ENCODE peak calls at places on chromosomes 1 and 21, in six cellular contexts. F is stimulated activated naive CD8-positive, alpha-beta T cell treated with anti-CD3 and anti-CD28 coated beads, Interleukin-15, Interleukin-2, amounts not matched to agents 100 U/mL and 50 U/mL, for 24 hours; T is hypothalamus; J is GM13977; B is GOT3; H is stimulated activated CD8-positive, alpha-beta memory T cell treated with anti-CD3 and anti-CD28 coated beads, Interleukin-2, amount 100 ng/mL, for 1 hour. I is an unnamed sample.

GRCh38 chr1:210311726-210312493 is 16.8 kb upstream of the HHAT start:
- DNase-seq in F (no peak), T (no peak), J (no peak), B (no peak), H (no peak), I (no peak)

GRCh38 chr1:3827813-3828307 is 29.2 kb downstream of the CEP104 start:
- DNase-seq in F (no peak), T (peak), J (no peak), B (no peak), H (no peak), I (peak)

GRCh38 chr1:160761886-160762285 is 22.8 kb downstream of the SLAMF7 start:
- DNase-seq in F (no peak), T (no peak), J (no peak), B (no peak), H (no peak), I (no peak)

GRCh38 chr1:94612081-94612480 is 70.5 kb upstream of the F3 start:
- DNase-seq in F (no peak), T (no peak), J (no peak), B (no peak), H (no peak), I (no peak)

GRCh38 chr1:227391871-227392270 is 73.6 kb upstream of the CDC42BPA start:
- DNase-seq in F (no peak), T (no peak), J (no peak), B (no peak), H (no peak), I (no peak)

GRCh38 chr1:51924455-51924854 is 45.9 kb upstream of the NRDC start:
- DNase-seq in F (peak), T (no peak), J (peak), B (no peak), H (no peak), I (no peak)

GRCh38 chr1:81802601-81803422 is 2.1 kb downstream of the ADGRL2 start:
- DNase-seq in F (no peak), T (no peak), J (peak), B (no peak), H (no peak), I (peak)

GRCh38 chr21:26124421-26124833 is 46.1 kb downstream of the APP start:
- DNase-seq in F (no peak), T (no peak), J (no peak), B (no peak), H (no peak), I (no peak)

GRCh38 chr1:218565333-218565732 is 220.2 kb downstream of the TGFB2 start:
- DNase-seq in F (no peak), T (no peak), J (no peak), B (no peak), H (no peak), I (no peak)

GRCh38 chr1:54256756-54257155 is 56.8 kb downstream of the MRPL37 start:
- DNase-seq in F (no peak), T (no peak), J (no peak), B (no peak), H (no peak), I (no peak)

GRCh38 chr1:13513063-13513884 is 529 bp downstream of the LRRC38 start:
- DNase-seq in F (no peak), T (no peak), J (no peak), B (no peak), H (no peak), I (no peak)

GRCh38 chr1:40842201-40842600 is 20.0 kb downstream of the CITED4 start:
- DNase-seq in F (no peak), T (no peak), J (no peak), B (no peak), H (no peak), I (no peak)

GRCh38 chr1:206144605-206145004 is 27.4 kb upstream of the AVPR1B start:
- DNase-seq in F (no peak), T (no peak), J (no peak), B (no peak), H (no peak), I (no peak)

GRCh38 chr1:48916121-48917069 is 139.7 kb upstream of the BEND5 start:
- DNase-seq in F (no peak), T (no peak), J (no peak), B (no peak), H (no peak), I (peak)

GRCh38 chr1:65729308-65729707 is 63.4 kb upstream of the PDE4B start:
- DNase-seq in F (no peak), T (no peak), J (no peak), B (no peak), H (no peak), I (no peak)

GRCh38 chr1:91864017-91864700 is 21.8 kb downstream of the TGFBR3 start:
- DNase-seq in F (no peak), T (no peak), J (no peak), B (no peak), H (no peak), I (no peak)

GRCh38 chr1:197467881-197468280 is 199.8 kb downstream of the CRB1 start:
- DNase-seq in F (no peak), T (no peak), J (no peak), B (no peak), H (no peak), I (no peak)

GRCh38 chr1:154624756-154625643 is 17.0 kb upstream of the ADAR start:
- DNase-seq in F (no peak), T (no peak), J (no peak), B (no peak), H (no peak), I (no peak)

GRCh38 chr1:25135903-25136302 is 96.4 kb downstream of the SYF2 start:
- DNase-seq in F (no peak), T (no peak), J (no peak), B (no peak), H (no peak), I (no peak)

GRCh38 chr1:156698995-156699394 is 6.4 kb downstream of the CRABP2 start:
- DNase-seq in F (no peak), T (no peak), J (no peak), B (no peak), H (no peak), I (no peak)

I was measured in globus pallidus.